ENCODE peak calls at places on chromosomes 4 and X, in eight cellular contexts. F, B, J, U, E, P, I and H are unnamed samples.

GRCh38 chrX:41233988-41234387 is 100.0 kb upstream of the DDX3X start:
- DNase-seq in J (no peak), F (no peak), P (no peak), E (no peak), I (no peak), U (peak; percentile 12), B (no peak), H (no peak)

GRCh38 chr4:82677327-82677726 is 115.5 kb upstream of the TMEM150C start:
- DNase-seq in I (no peak), P (no peak), E (no peak), J (no peak), B (no peak), F (no peak), U (no peak), H (no peak)

GRCh38 chr4:157840630-157841029 is 332.2 kb downstream of the GASK1B start:
- DNase-seq in F (no peak), P (no peak), E (peak; percentile 31), U (no peak), I (no peak), J (no peak), B (no peak), H (no peak)

GRCh38 chr4:43757147-43757546 is 691.5 kb downstream of the KCTD8 start:
- DNase-seq in J (no peak), B (no peak), I (no peak), P (no peak), E (no peak), F (no peak), U (peak; percentile 17), H (no peak)

GRCh38 chr4:148782284-148782683 is 340.1 kb upstream of the NR3C2 start:
- DNase-seq in P (no peak), E (no peak), B (no peak), F (no peak), J (no peak), I (peak; percentile 75), U (no peak), H (no peak)

GRCh38 chr4:57074753-57075152 is 35.4 kb downstream of the IGFBP7 start:
- DNase-seq in J (no peak), P (no peak), U (peak; percentile 95), F (no peak), E (no peak), I (no peak), B (no peak), H (no peak)

GRCh38 chr4:86596802-86597201 is 2.7 kb downstream of the PTPN13 start:
- DNase-seq in U (peak; percentile 61), I (no peak), J (no peak), P (no peak), F (no peak), E (no peak), B (no peak), H (no peak)

GRCh38 chr4:82268050-82268825 is 105.6 kb downstream of the HNRNPD start:
- DNase-seq in U (peak; percentile 70), E (peak; percentile 61), B (peak; percentile 65), J (peak; percentile 63), F (peak; percentile 87), I (peak; percentile 52), P (no peak), H (peak; percentile 29)

GRCh38 chrX:8201896-8202331 is 30.8 kb upstream of the VCX2 start:
- DNase-seq in P (no peak), B (no peak), E (no peak), U (no peak), I (no peak), J (no peak), F (no peak), H (no peak)

GRCh38 chr4:15341022-15341732 is 86.7 kb upstream of the C1QTNF7 start:
- DNase-seq in J (no peak), U (no peak), F (no peak), B (no peak), P (no peak), I (no peak), E (no peak), H (no peak)

GRCh38 chr4:13164783-13165371 is 319.3 kb downstream of the RAB28 start:
- DNase-seq in F (no peak), B (no peak), U (no peak), J (no peak), I (no peak), E (no peak), P (no peak), H (no peak)

GRCh38 chrX:133754657-133755056 is 230.7 kb downstream of the GPC3 start:
- DNase-seq in I (no peak), E (no peak), B (no peak), F (no peak), P (no peak), J (no peak), U (no peak), H (no peak)

GRCh38 chrX:46459603-46460002 is 85.6 kb downstream of the ZNF674 start:
- DNase-seq in F (no peak), P (no peak), I (no peak), B (no peak), J (no peak), U (no peak), E (no peak), H (no peak)